ENCODE peak calls at places on chromosomes 7 and 10, in six cellular contexts. Z, X, K, J, R and V are unnamed samples.

GRCh38 chr10:110872145-110872983 is 636 bp downstream of the PDCD4 start:
- DNase-seq in R (peak; percentile 93), X (peak; percentile 75), J (peak; percentile 80), K (peak; percentile 24), Z (peak; percentile 95), V (peak; percentile 84)

GRCh38 chr7:143415696-143416095 is 7.0 kb upstream of the EPHA1 start:
- DNase-seq in J (no peak), Z (no peak), R (no peak), K (no peak), X (no peak), V (no peak)

GRCh38 chr7:37942934-37943610 is 22.6 kb downstream of the EPDR1 start:
- DNase-seq in Z (peak; percentile 69), J (peak; percentile 93), R (peak; percentile 23), K (peak; percentile 55), X (peak; percentile 86), V (peak; percentile 87)

GRCh38 chr7:110442386-110442837 is 648.5 kb upstream of the LRRN3 start:
- DNase-seq in X (no peak), K (peak; percentile 19), R (peak; percentile 59), Z (no peak), J (peak; percentile 17), V (peak; percentile 20)

GRCh38 chr7:51351661-51352060 is 35.1 kb upstream of the COBL start:
- DNase-seq in X (no peak), K (no peak), J (no peak), R (no peak), Z (no peak), V (peak; percentile 4)

GRCh38 chr7:104677587-104677986 is 336.4 kb upstream of the KMT2E start:
- DNase-seq in J (no peak), R (no peak), K (no peak), Z (no peak), X (no peak), V (no peak)

GRCh38 chr7:22611758-22612079 is 111.7 kb upstream of the STEAP1B start:
- DNase-seq in R (no peak), X (no peak), J (no peak), Z (no peak), K (no peak), V (no peak)

GRCh38 chr10:72108811-72109618 is 20.7 kb upstream of the SPOCK2 start:
- DNase-seq in R (no peak), J (no peak), Z (no peak), X (no peak), K (no peak), V (no peak)

GRCh38 chr7:2811476-2812118 is 32.5 kb downstream of the GNA12 start:
- DNase-seq in J (no peak), X (no peak), K (no peak), Z (peak; percentile 68), R (peak; percentile 50), V (no peak)

GRCh38 chr10:119769886-119770285 is 44.0 kb downstream of the INPP5F start:
- DNase-seq in J (no peak), R (peak; percentile 32), Z (no peak), X (no peak), K (no peak), V (peak; percentile 55)

GRCh38 chr10:95513941-95514392 is 47.2 kb downstream of the SORBS1 start:
- DNase-seq in X (no peak), R (peak; percentile 27), K (peak; percentile 39), J (peak; percentile 70), Z (no peak), V (peak; percentile 68)

GRCh38 chr10:132112611-132113010 is 46.9 kb downstream of the JAKMIP3 start:
- DNase-seq in Z (peak; percentile 40), R (no peak), J (no peak), K (no peak), X (no peak), V (no peak)

GRCh38 chr7:49660976-49661375 is 112.5 kb upstream of the VWC2 start:
- DNase-seq in K (no peak), X (no peak), R (no peak), J (no peak), Z (no peak), V (no peak)

GRCh38 chr10:103232772-103233488 is 12.8 kb upstream of the RPEL1 start:
- DNase-seq in Z (no peak), X (no peak), R (peak; percentile 79), K (no peak), J (no peak), V (peak; percentile 73)

GRCh38 chr10:46525177-46525823 is 31.2 kb downstream of the GPRIN2 start:
- DNase-seq in Z (peak; percentile 26), J (no peak), K (peak; percentile 94), X (peak; percentile 7), R (peak; percentile 76), V (peak; percentile 71)

GRCh38 chr7:33794419-33794818 is 110.9 kb upstream of the BMPER start:
- DNase-seq in X (no peak), R (no peak), Z (no peak), K (no peak), J (no peak), V (no peak)

GRCh38 chr10:97762816-97763215 is 9.0 kb downstream of the SFRP5 start:
- DNase-seq in J (peak; percentile 69), K (no peak), R (no peak), X (no peak), Z (peak; percentile 56), V (peak; percentile 30)

GRCh38 chr10:33150904-33151303 is 183.6 kb downstream of the NRP1 start:
- DNase-seq in R (no peak), J (no peak), X (no peak), K (no peak), Z (no peak), V (no peak)

GRCh38 chr7:23287612-23288011 is 11.5 kb upstream of the MALSU1 start:
- DNase-seq in Z (no peak), X (no peak), R (no peak), K (no peak), J (no peak), V (no peak)

GRCh38 chr10:43393606-43394360 is 15.2 kb downstream of the HNRNPF start:
- DNase-seq in X (no peak), R (no peak), K (no peak), Z (no peak), J (no peak), V (no peak)

GRCh38 chr7:909358-910329 is 33.3 kb downstream of the GET4 start:
- DNase-seq in Z (peak; percentile 93), J (no peak), K (peak; percentile 50), R (peak; percentile 39), X (peak; percentile 75), V (peak; percentile 24)

GRCh38 chr10:69816536-69816935 is 14.8 kb downstream of the COL13A1 start:
- DNase-seq in X (no peak), K (no peak), J (no peak), Z (no peak), R (no peak), V (no peak)

GRCh38 chr10:119480667-119481066 is 61.9 kb downstream of the RGS10 start:
- DNase-seq in K (no peak), X (no peak), Z (no peak), R (peak; percentile 59), J (no peak), V (no peak)

GRCh38 chr10:30821994-30822692 is 192.6 kb upstream of the LYZL2 start:
- DNase-seq in R (no peak), Z (no peak), X (no peak), J (no peak), K (no peak), V (no peak)

GRCh38 chr7:107860981-107861652 is 29.9 kb upstream of the DLD start:
- DNase-seq in Z (no peak), J (peak; percentile 63), K (no peak), X (peak; percentile 43), R (no peak), V (peak; percentile 47)

GRCh38 chr10:93393231-93393630 is 88.9 kb downstream of the MYOF start:
- DNase-seq in R (no peak), Z (no peak), J (no peak), X (no peak), K (no peak), V (no peak)

GRCh38 chr10:121057291-121057690 is 206.1 kb downstream of the WDR11 start:
- DNase-seq in R (no peak), K (no peak), J (no peak), X (no peak), Z (no peak), V (no peak)
- TF ChIP-seq CTCF in R (no peak), K (no peak), J (no peak), X (no peak), Z (no peak), V (no peak)

DNA sequence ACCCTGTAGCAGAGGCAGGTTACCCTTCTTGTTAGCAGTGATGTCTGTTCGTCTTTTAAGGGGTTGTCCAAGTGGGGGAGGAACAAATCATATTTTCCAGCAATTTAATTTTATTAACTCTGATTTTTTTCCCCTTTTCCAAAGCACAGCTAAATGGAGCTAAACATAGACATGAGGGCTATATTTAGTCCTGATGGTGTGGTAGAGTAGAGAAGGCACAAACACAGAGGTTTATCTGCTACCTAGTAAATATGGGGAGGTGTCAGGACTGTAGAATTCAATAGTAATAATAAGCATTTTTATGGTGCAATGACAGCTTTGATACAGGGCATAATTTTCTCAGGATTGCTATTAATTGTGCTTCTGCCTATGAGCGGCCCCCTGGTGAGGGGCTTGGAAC is 22.5 kb downstream of the LRRC4 start:
- DNase-seq in R (no peak), X (no peak), J (no peak), K (no peak), Z (no peak), V (no peak)
- H3K4me3 ChIP-seq in R (no peak overlapping the region), X (no peak overlapping the region), J (no peak overlapping the region), K (no peak overlapping the region), Z (no peak overlapping the region), V (no peak overlapping the region)

DNA sequence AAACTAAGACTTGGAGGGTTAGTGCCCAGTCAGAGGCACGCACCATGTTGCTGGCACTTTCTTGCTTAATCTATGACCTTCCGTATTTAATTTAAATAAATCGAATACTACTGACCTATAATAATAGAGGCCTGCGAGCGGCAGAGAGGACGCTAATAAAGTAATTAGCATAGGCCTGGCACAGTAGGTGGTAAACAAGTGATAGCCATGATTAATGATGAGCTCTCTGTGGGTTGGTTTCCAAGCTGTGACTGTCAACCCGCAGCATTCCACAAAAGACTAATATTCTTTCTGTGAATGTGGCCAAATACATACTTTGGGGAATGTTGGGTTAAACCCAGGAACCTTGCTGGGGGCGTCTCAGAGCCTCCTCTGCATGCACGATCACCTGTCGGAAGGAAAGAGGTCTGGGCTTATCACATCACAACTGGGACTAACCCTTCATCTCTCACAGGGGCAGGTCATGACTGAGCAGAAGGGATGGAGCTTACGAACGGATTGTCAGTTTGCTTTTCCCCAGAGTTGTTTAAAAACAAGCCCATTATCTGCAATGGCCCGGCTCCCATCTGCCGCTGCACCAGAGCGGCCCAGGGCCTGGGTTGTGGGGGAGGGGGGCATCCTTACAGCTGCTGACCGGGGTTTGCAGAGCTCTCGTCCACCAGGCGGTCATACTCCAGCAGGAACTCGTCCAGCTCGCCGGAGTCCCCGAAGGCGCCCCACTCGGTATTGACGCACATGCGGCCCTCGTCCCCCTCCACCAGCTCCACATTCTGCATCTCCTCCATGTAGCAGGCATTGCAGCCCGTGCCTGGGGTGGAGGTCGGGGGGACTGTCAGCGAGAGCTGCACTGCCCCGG is 6.1 kb upstream of the MYL7 start:
- DNase-seq in Z (no peak), K (no peak), X (no peak), R (peak; percentile 27), J (no peak), V (no peak)
- TF ChIP-seq CTCF in Z (no peak), K (no peak), X (no peak), R (no peak), J (no peak), V (no peak)

DNA sequence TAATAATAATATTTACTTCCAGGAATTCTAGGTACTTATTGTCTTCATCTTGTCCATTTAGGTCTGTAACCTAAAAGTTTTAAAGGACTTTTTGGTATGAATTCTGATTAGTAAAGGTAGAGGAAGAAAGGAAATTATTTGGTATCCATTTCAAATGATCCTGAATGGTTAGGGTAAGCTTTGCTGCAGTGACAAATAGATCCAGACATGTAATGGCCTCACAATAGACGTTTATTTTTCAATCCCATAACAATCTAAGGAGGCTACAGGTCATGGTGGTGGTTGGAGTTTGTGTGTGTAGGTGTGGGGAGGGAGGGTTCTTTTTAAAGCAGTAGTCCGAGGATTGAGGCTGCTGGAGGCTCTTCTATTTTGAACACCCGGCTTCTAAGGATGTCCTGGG is 5.3 kb downstream of the FBH1 start:
- DNase-seq in K (no peak), X (no peak), J (no peak), R (no peak), Z (no peak), V (no peak)
- H3K4me3 ChIP-seq in K (no peak overlapping the region), X (no peak overlapping the region), J (no peak overlapping the region), R (no peak overlapping the region), Z (no peak overlapping the region), V (no peak overlapping the region)